ENCODE peak calls at places on chromosomes 1 and 21, in six cellular contexts. N, C, K, R, H and S are unnamed samples.

GRCh38 chr1:43238104-43238503 is 31.7 kb upstream of the TMEM125 start:
- DNase-seq in N (peak), C (peak), K (peak), R (peak), H (peak), S (peak)

GRCh38 chr1:18249691-18250090 is 142.1 kb downstream of the IGSF21 start:
- DNase-seq in N (no peak), C (no peak), K (no peak), R (no peak), H (no peak), S (no peak)

GRCh38 chr1:62176597-62177312 is 17.9 kb upstream of the L1TD1 start:
- DNase-seq in N (no peak), C (no peak), K (no peak), R (peak), H (no peak), S (peak)

GRCh38 chr1:155037851-155038441 is 4.3 kb downstream of the DCST1 start:
- DNase-seq in N (no peak), C (no peak), K (no peak), R (no peak), H (no peak), S (no peak)

GRCh38 chr1:184890539-184890973 is 83.8 kb downstream of the NIBAN1 start:
- DNase-seq in N (peak), C (peak), K (no peak), R (no peak), H (no peak), S (peak)

GRCh38 chr21:38819719-38820147 is 14.0 kb downstream of the ETS2 start:
- DNase-seq in N (peak), C (peak), K (no peak), R (no peak), H (no peak), S (peak)

GRCh38 chr1:23793018-23793781 is 2.3 kb downstream of the LYPLA2 start:
- DNase-seq in N (peak), C (no peak), K (no peak), R (peak), H (no peak), S (peak)

GRCh38 chr1:38132681-38133080 is 86.1 kb upstream of the POU3F1 start:
- DNase-seq in N (no peak), C (no peak), K (no peak), R (no peak), H (no peak), S (no peak)

GRCh38 chr1:115227683-115228082 is 110.4 kb downstream of the NGF start:
- DNase-seq in N (no peak), C (peak), K (no peak), R (no peak), H (no peak), S (peak)

GRCh38 chr1:228082260-228082974 is at the start of gene ARF1:
- DNase-seq in N (peak), C (peak), K (peak), R (peak), H (peak), S (peak)
- H4K8ac ChIP-seq in N (peak), C (peak), K (no peak), R (peak), H (peak), S (peak)

DNA sequence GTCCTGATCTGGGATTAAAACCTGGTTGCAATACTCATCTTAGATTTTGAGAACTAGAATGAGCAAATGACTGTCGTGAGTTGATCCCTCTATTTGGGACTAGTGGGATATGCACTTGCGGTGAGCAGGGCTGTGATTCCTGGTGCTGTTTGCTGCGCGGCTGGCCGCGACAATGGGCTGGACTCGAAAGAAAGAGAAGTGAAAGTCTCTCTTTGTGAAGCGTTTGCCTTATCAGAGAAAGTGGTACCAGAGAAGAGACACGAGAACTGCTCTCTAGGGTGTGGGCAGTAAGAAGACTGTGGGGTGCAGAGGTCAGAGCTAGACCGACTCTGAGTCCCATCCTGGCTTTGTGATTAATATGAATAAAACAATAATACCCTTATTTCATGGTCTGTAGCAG is 8.6 kb downstream of the ST6GALNAC3 start:
- DNase-seq in N (no peak), C (no peak), K (no peak), R (no peak), H (no peak), S (no peak)
- H3K18ac ChIP-seq in N (no peak), C (no peak), K (no peak), R (peak), H (no peak), S (no peak)

GRCh38 chr1:6098303-6099215 is 52.9 kb downstream of the KCNAB2 start:
- DNase-seq in N (no peak), C (no peak), K (no peak), R (no peak), H (no peak), S (no peak)
- H4K8ac ChIP-seq in N (no peak), C (no peak), K (no peak), R (no peak), H (peak), S (no peak)

DNA sequence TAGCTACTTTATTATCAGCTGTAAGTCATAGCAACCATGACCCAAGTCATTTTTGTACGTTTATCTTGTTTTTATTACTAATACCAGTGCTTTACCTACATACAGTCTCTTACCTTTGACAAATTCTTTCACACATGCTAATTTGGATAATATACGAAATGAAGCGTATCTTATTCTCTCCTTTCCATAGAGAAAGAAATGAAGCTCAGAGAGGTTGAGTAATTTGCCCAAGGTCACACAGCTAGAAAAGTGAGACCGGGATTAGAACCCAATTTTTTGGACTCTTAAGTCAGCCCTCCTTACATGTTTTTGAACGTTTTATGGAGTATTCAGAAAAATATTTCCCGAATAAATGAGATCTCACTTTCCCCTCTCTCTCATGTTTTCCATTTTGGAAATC is 52.6 kb downstream of the OLIG1 start:
- DNase-seq in N (no peak), C (no peak), K (no peak), R (no peak), H (no peak), S (no peak)
- H3K18ac ChIP-seq in N (no peak), C (no peak), K (no peak), R (no peak), H (no peak), S (no peak)

GRCh38 chr1:165239873-165240272 is 116.6 kb downstream of the LMX1A start:
- DNase-seq in N (no peak), C (no peak), K (no peak), R (no peak), H (no peak), S (no peak)

GRCh38 chr1:165240486-165240885 is 116.0 kb downstream of the LMX1A start:
- DNase-seq in N (no peak), C (no peak), K (no peak), R (no peak), H (no peak), S (no peak)

GRCh38 chr1:165241321-165241720 is 115.2 kb downstream of the LMX1A start:
- DNase-seq in N (no peak), C (no peak), K (no peak), R (no peak), H (no peak), S (no peak)

GRCh38 chr1:165241952-165242351 is 114.6 kb downstream of the LMX1A start:
- DNase-seq in N (no peak), C (no peak), K (no peak), R (no peak), H (no peak), S (no peak)
- H4K8ac ChIP-seq in N (no peak), C (no peak), K (no peak), R (no peak), H (no peak), S (no peak)

DNA sequence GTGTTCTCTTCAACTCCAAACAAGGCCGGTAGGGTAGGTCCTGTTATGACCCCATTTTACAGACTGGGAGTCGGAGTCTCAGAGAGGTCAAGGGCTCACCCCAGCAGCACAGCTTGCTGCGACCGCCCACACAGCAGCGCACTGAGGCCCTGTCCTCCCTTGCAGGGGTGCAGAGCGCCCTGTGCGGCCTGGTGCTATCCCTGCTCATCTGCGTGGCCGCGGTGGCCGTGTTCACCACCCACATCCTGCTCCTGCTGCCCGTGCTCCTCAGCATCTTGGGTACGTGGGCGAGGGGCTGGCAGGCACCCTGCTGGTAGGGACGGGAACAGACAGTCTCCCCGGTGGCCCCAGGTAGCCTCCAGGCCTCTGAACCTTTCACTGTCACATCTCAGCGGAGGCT is 55.9 kb downstream of the DISP3 start:
- DNase-seq in N (no peak), C (no peak), K (no peak), R (no peak), H (no peak), S (no peak)
- H3K18ac ChIP-seq in N (no peak), C (no peak), K (no peak), R (no peak), H (no peak), S (no peak)